ENCODE peak calls at places on chromosomes 12 and 14, in four cellular contexts. One of them, this sample, is unnamed.

GRCh38 chr12:91327889-91328288 is 145.3 kb upstream of the DCN start:
- DNase-seq in lung microvascular endothelial cell: no peak
- DNase-seq in NCI-H1092 treated with DMSO at 0.1 percent for 48 hours: no peak
- DNase-seq in activated T-cell treated with anti-CD3 and anti-CD28 coated beads for 1 hour: no peak
- DNase-seq in this sample: no peak

GRCh38 chr12:104369708-104370107 is 66.2 kb downstream of the EID3 start:
- DNase-seq in lung microvascular endothelial cell: no peak
- DNase-seq in NCI-H1092 treated with DMSO at 0.1 percent for 48 hours: no peak
- DNase-seq in activated T-cell treated with anti-CD3 and anti-CD28 coated beads for 1 hour: no peak
- DNase-seq in this sample: no peak

GRCh38 chr12:108798551-108799221 is 58.7 kb downstream of the SSH1 start:
- DNase-seq in lung microvascular endothelial cell: no peak
- DNase-seq in NCI-H1092 treated with DMSO at 0.1 percent for 48 hours: no peak
- DNase-seq in activated T-cell treated with anti-CD3 and anti-CD28 coated beads for 1 hour: no peak
- DNase-seq in this sample: no peak

GRCh38 chr14:105617201-105617777 is 90.9 kb downstream of the TMEM121 start:
- DNase-seq in lung microvascular endothelial cell: no peak
- DNase-seq in NCI-H1092 treated with DMSO at 0.1 percent for 48 hours: no peak
- DNase-seq in activated T-cell treated with anti-CD3 and anti-CD28 coated beads for 1 hour: no peak
- DNase-seq in this sample: no peak

GRCh38 chr14:68384335-68384734 is 408.5 kb downstream of the ZFP36L1 start:
- DNase-seq in lung microvascular endothelial cell: peak; percentile 43
- DNase-seq in NCI-H1092 treated with DMSO at 0.1 percent for 48 hours: peak; percentile 32
- DNase-seq in activated T-cell treated with anti-CD3 and anti-CD28 coated beads for 1 hour: no peak
- DNase-seq in this sample: no peak

GRCh38 chr14:74793506-74794155 is 30.5 kb downstream of the YLPM1 start:
- DNase-seq in lung microvascular endothelial cell: peak; percentile 62
- DNase-seq in NCI-H1092 treated with DMSO at 0.1 percent for 48 hours: no peak
- DNase-seq in activated T-cell treated with anti-CD3 and anti-CD28 coated beads for 1 hour: no peak
- DNase-seq in this sample: peak; percentile 43

GRCh38 chr12:77374687-77375086 is 309.3 kb upstream of the E2F7 start:
- DNase-seq in lung microvascular endothelial cell: no peak
- DNase-seq in NCI-H1092 treated with DMSO at 0.1 percent for 48 hours: no peak
- DNase-seq in activated T-cell treated with anti-CD3 and anti-CD28 coated beads for 1 hour: no peak
- DNase-seq in this sample: no peak

GRCh38 chr14:72679591-72680151 is 214.2 kb downstream of the DPF3 start:
- DNase-seq in lung microvascular endothelial cell: peak; percentile 24
- DNase-seq in NCI-H1092 treated with DMSO at 0.1 percent for 48 hours: peak; percentile 70
- DNase-seq in activated T-cell treated with anti-CD3 and anti-CD28 coated beads for 1 hour: no peak
- DNase-seq in this sample: no peak

GRCh38 chr12:55724226-55724939 is 4.2 kb downstream of the RDH5 start:
- DNase-seq in lung microvascular endothelial cell: peak; percentile 79
- DNase-seq in NCI-H1092 treated with DMSO at 0.1 percent for 48 hours: no peak
- DNase-seq in activated T-cell treated with anti-CD3 and anti-CD28 coated beads for 1 hour: peak; percentile 56
- DNase-seq in this sample: peak; percentile 79

GRCh38 chr12:22787557-22787956 is 162.6 kb downstream of the ETNK1 start:
- DNase-seq in lung microvascular endothelial cell: no peak
- DNase-seq in NCI-H1092 treated with DMSO at 0.1 percent for 48 hours: no peak
- DNase-seq in activated T-cell treated with anti-CD3 and anti-CD28 coated beads for 1 hour: no peak
- DNase-seq in this sample: no peak

GRCh38 chr12:28550757-28551381 is 360.6 kb downstream of the CCDC91 start:
- DNase-seq in lung microvascular endothelial cell: peak; percentile 85
- DNase-seq in NCI-H1092 treated with DMSO at 0.1 percent for 48 hours: no peak
- DNase-seq in activated T-cell treated with anti-CD3 and anti-CD28 coated beads for 1 hour: no peak
- DNase-seq in this sample: peak; percentile 19

GRCh38 chr14:76292561-76292960 is 83.4 kb upstream of the ESRRB start:
- DNase-seq in lung microvascular endothelial cell: no peak
- DNase-seq in NCI-H1092 treated with DMSO at 0.1 percent for 48 hours: no peak
- DNase-seq in activated T-cell treated with anti-CD3 and anti-CD28 coated beads for 1 hour: no peak
- DNase-seq in this sample: no peak

GRCh38 chr12:34397591-34398365 is 375.5 kb downstream of the ALG10 start:
- DNase-seq in lung microvascular endothelial cell: no peak
- DNase-seq in NCI-H1092 treated with DMSO at 0.1 percent for 48 hours: no peak
- DNase-seq in activated T-cell treated with anti-CD3 and anti-CD28 coated beads for 1 hour: no peak
- DNase-seq in this sample: no peak

GRCh38 chr12:129185855-129186254 is 332.6 kb downstream of the GLT1D1 start:
- DNase-seq in lung microvascular endothelial cell: no peak
- DNase-seq in NCI-H1092 treated with DMSO at 0.1 percent for 48 hours: no peak
- DNase-seq in activated T-cell treated with anti-CD3 and anti-CD28 coated beads for 1 hour: no peak
- DNase-seq in this sample: no peak

GRCh38 chr12:76259071-76259470 is 89.1 kb downstream of the BBS10 start:
- DNase-seq in lung microvascular endothelial cell: peak; percentile 74
- DNase-seq in NCI-H1092 treated with DMSO at 0.1 percent for 48 hours: no peak
- DNase-seq in activated T-cell treated with anti-CD3 and anti-CD28 coated beads for 1 hour: no peak
- DNase-seq in this sample: peak; percentile 39

GRCh38 chr12:57242691-57243454 is 8.1 kb downstream of the STAC3 start:
- DNase-seq in lung microvascular endothelial cell: peak; percentile 51
- DNase-seq in NCI-H1092 treated with DMSO at 0.1 percent for 48 hours: peak; percentile 69
- DNase-seq in activated T-cell treated with anti-CD3 and anti-CD28 coated beads for 1 hour: peak; percentile 65
- DNase-seq in this sample: peak; percentile 89